ENCODE peak calls at places on chromosomes 5 and 9, in ten cellular contexts. One of them, this sample, is unnamed.

GRCh38 chr9:81549500-81550206 is 139.7 kb downstream of the TLE1 start:
- DNase-seq in HL-60: no peak
- DNase-seq in coronary artery: no peak
- DNase-seq in brain microvascular endothelial cell: no peak
- DNase-seq in keratinocyte: no peak
- DNase-seq in HCT116: no peak
- DNase-seq in MM.1S: no peak
- DNase-seq in epithelial cell of proximal tubule: no peak
- DNase-seq in colonic mucosa: peak; percentile 45
- DNase-seq in heart left ventricle: no peak
- DNase-seq in this sample: no peak

GRCh38 chr9:92962846-92963245 is 15.5 kb downstream of the FGD3 start:
- DNase-seq in HL-60: no peak
- DNase-seq in coronary artery: no peak
- DNase-seq in brain microvascular endothelial cell: no peak
- DNase-seq in keratinocyte: no peak
- DNase-seq in HCT116: no peak
- DNase-seq in MM.1S: no peak
- DNase-seq in epithelial cell of proximal tubule: no peak
- DNase-seq in colonic mucosa: no peak
- DNase-seq in heart left ventricle: no peak
- DNase-seq in this sample: no peak

GRCh38 chr5:116476903-116477537 is 97.6 kb downstream of the SEMA6A start:
- DNase-seq in HL-60: no peak
- DNase-seq in coronary artery: no peak
- DNase-seq in brain microvascular endothelial cell: no peak
- DNase-seq in keratinocyte: no peak
- DNase-seq in HCT116: no peak
- DNase-seq in MM.1S: no peak
- DNase-seq in epithelial cell of proximal tubule: no peak
- DNase-seq in colonic mucosa: no peak
- DNase-seq in heart left ventricle: no peak
- DNase-seq in this sample: no peak

GRCh38 chr9:77954619-77955018 is 77.0 kb downstream of the GNAQ start:
- DNase-seq in HL-60: no peak
- DNase-seq in coronary artery: no peak
- DNase-seq in brain microvascular endothelial cell: no peak
- DNase-seq in keratinocyte: no peak
- DNase-seq in HCT116: no peak
- DNase-seq in MM.1S: no peak
- DNase-seq in epithelial cell of proximal tubule: no peak
- DNase-seq in colonic mucosa: no peak
- DNase-seq in heart left ventricle: no peak
- DNase-seq in this sample: no peak

GRCh38 chr9:119368681-119369581 is at the start of gene BRINP1:
- DNase-seq in HL-60: no peak
- DNase-seq in coronary artery: no peak
- DNase-seq in brain microvascular endothelial cell: peak; percentile 1
- DNase-seq in keratinocyte: no peak
- DNase-seq in HCT116: no peak
- DNase-seq in MM.1S: no peak
- DNase-seq in epithelial cell of proximal tubule: no peak
- DNase-seq in colonic mucosa: peak; percentile 18
- DNase-seq in heart left ventricle: peak; percentile 25
- DNase-seq in this sample: no peak

GRCh38 chr5:39137391-39138181 is 63.4 kb upstream of the RICTOR start:
- DNase-seq in HL-60: no peak
- DNase-seq in coronary artery: no peak
- DNase-seq in brain microvascular endothelial cell: no peak
- DNase-seq in keratinocyte: no peak
- DNase-seq in HCT116: peak; percentile 13
- DNase-seq in MM.1S: no peak
- DNase-seq in epithelial cell of proximal tubule: no peak
- DNase-seq in colonic mucosa: no peak
- DNase-seq in heart left ventricle: no peak
- DNase-seq in this sample: no peak

GRCh38 chr5:178241688-178242231 is 9.2 kb upstream of the PHYKPL start:
- DNase-seq in HL-60: no peak
- DNase-seq in coronary artery: no peak
- DNase-seq in brain microvascular endothelial cell: no peak
- DNase-seq in keratinocyte: no peak
- DNase-seq in HCT116: no peak
- DNase-seq in MM.1S: no peak
- DNase-seq in epithelial cell of proximal tubule: no peak
- DNase-seq in colonic mucosa: no peak
- DNase-seq in heart left ventricle: no peak
- DNase-seq in this sample: no peak

GRCh38 chr9:136625101-136626065 is 37.3 kb upstream of the EGFL7 start:
- DNase-seq in HL-60: peak; percentile 77
- DNase-seq in coronary artery: peak; percentile 90
- DNase-seq in brain microvascular endothelial cell: peak; percentile 36
- DNase-seq in keratinocyte: no peak
- DNase-seq in HCT116: no peak
- DNase-seq in MM.1S: no peak
- DNase-seq in epithelial cell of proximal tubule: no peak
- DNase-seq in colonic mucosa: peak; percentile 95
- DNase-seq in heart left ventricle: peak; percentile 90
- DNase-seq in this sample: no peak

GRCh38 chr5:181039961-181040915 is at the start of gene BTNL9:
- DNase-seq in HL-60: no peak
- DNase-seq in coronary artery: no peak
- DNase-seq in brain microvascular endothelial cell: no peak
- DNase-seq in keratinocyte: no peak
- DNase-seq in HCT116: no peak
- DNase-seq in MM.1S: no peak
- DNase-seq in epithelial cell of proximal tubule: no peak
- DNase-seq in colonic mucosa: no peak
- DNase-seq in heart left ventricle: no peak
- DNase-seq in this sample: no peak

GRCh38 chr9:114080773-114081440 is 2.8 kb upstream of the AMBP start:
- DNase-seq in HL-60: no peak
- DNase-seq in coronary artery: no peak
- DNase-seq in brain microvascular endothelial cell: no peak
- DNase-seq in keratinocyte: no peak
- DNase-seq in HCT116: no peak
- DNase-seq in MM.1S: no peak
- DNase-seq in epithelial cell of proximal tubule: peak; percentile 78
- DNase-seq in colonic mucosa: peak; percentile 84
- DNase-seq in heart left ventricle: no peak
- DNase-seq in this sample: no peak

GRCh38 chr9:133892193-133892920 is 99.8 kb downstream of the VAV2 start:
- DNase-seq in HL-60: no peak
- DNase-seq in coronary artery: no peak
- DNase-seq in brain microvascular endothelial cell: no peak
- DNase-seq in keratinocyte: no peak
- DNase-seq in HCT116: no peak
- DNase-seq in MM.1S: no peak
- DNase-seq in epithelial cell of proximal tubule: no peak
- DNase-seq in colonic mucosa: peak; percentile 52
- DNase-seq in heart left ventricle: no peak
- DNase-seq in this sample: no peak

GRCh38 chr5:130520211-130520610 is 615.9 kb downstream of the CHSY3 start:
- DNase-seq in HL-60: no peak
- DNase-seq in coronary artery: no peak
- DNase-seq in brain microvascular endothelial cell: peak; percentile 29
- DNase-seq in keratinocyte: no peak
- DNase-seq in HCT116: no peak
- DNase-seq in MM.1S: no peak
- DNase-seq in epithelial cell of proximal tubule: no peak
- DNase-seq in colonic mucosa: no peak
- DNase-seq in heart left ventricle: no peak
- DNase-seq in this sample: no peak

GRCh38 chr9:12797037-12797436 is 22.2 kb downstream of the LURAP1L start:
- DNase-seq in HL-60: no peak
- DNase-seq in coronary artery: no peak
- DNase-seq in brain microvascular endothelial cell: no peak
- DNase-seq in keratinocyte: no peak
- DNase-seq in HCT116: no peak
- DNase-seq in MM.1S: no peak
- DNase-seq in epithelial cell of proximal tubule: no peak
- DNase-seq in colonic mucosa: no peak
- DNase-seq in heart left ventricle: no peak
- DNase-seq in this sample: no peak

GRCh38 chr5:64742411-64742810 is 26.1 kb downstream of the SREK1IP1 start:
- DNase-seq in HL-60: no peak
- DNase-seq in coronary artery: no peak
- DNase-seq in brain microvascular endothelial cell: no peak
- DNase-seq in keratinocyte: no peak
- DNase-seq in HCT116: no peak
- DNase-seq in MM.1S: no peak
- DNase-seq in epithelial cell of proximal tubule: no peak
- DNase-seq in colonic mucosa: no peak
- DNase-seq in heart left ventricle: no peak
- DNase-seq in this sample: no peak

GRCh38 chr9:130894546-130894945 is 2.1 kb downstream of the QRFP start:
- DNase-seq in HL-60: no peak
- DNase-seq in coronary artery: no peak
- DNase-seq in brain microvascular endothelial cell: no peak
- DNase-seq in keratinocyte: no peak
- DNase-seq in HCT116: no peak
- DNase-seq in MM.1S: no peak
- DNase-seq in epithelial cell of proximal tubule: no peak
- DNase-seq in colonic mucosa: no peak
- DNase-seq in heart left ventricle: no peak
- DNase-seq in this sample: no peak

GRCh38 chr9:91421022-91421765 is 2.4 kb downstream of the NFIL3 start:
- DNase-seq in HL-60: no peak
- DNase-seq in coronary artery: no peak
- DNase-seq in brain microvascular endothelial cell: peak; percentile 10
- DNase-seq in keratinocyte: no peak
- DNase-seq in HCT116: no peak
- DNase-seq in MM.1S: peak; percentile 43
- DNase-seq in epithelial cell of proximal tubule: no peak
- DNase-seq in colonic mucosa: peak; percentile 43
- DNase-seq in heart left ventricle: peak; percentile 46
- DNase-seq in this sample: no peak

GRCh38 chr5:173329370-173330150 is 1.3 kb upstream of the STC2 start:
- DNase-seq in HL-60: no peak
- DNase-seq in coronary artery: no peak
- DNase-seq in brain microvascular endothelial cell: no peak
- DNase-seq in keratinocyte: no peak
- DNase-seq in HCT116: peak; percentile 50
- DNase-seq in MM.1S: no peak
- DNase-seq in epithelial cell of proximal tubule: no peak
- DNase-seq in colonic mucosa: no peak
- DNase-seq in heart left ventricle: no peak
- DNase-seq in this sample: no peak
- TF ChIP-seq CTCF in HL-60: no peak
- TF ChIP-seq CTCF in coronary artery: no peak
- TF ChIP-seq CTCF in brain microvascular endothelial cell: no peak
- TF ChIP-seq CTCF in keratinocyte: no peak
- TF ChIP-seq CTCF in HCT116: no peak
- TF ChIP-seq CTCF in MM.1S: no peak
- TF ChIP-seq CTCF in epithelial cell of proximal tubule: no peak
- TF ChIP-seq CTCF in colonic mucosa: no peak
- TF ChIP-seq CTCF in heart left ventricle: no peak
- TF ChIP-seq CTCF in this sample: no peak

DNA sequence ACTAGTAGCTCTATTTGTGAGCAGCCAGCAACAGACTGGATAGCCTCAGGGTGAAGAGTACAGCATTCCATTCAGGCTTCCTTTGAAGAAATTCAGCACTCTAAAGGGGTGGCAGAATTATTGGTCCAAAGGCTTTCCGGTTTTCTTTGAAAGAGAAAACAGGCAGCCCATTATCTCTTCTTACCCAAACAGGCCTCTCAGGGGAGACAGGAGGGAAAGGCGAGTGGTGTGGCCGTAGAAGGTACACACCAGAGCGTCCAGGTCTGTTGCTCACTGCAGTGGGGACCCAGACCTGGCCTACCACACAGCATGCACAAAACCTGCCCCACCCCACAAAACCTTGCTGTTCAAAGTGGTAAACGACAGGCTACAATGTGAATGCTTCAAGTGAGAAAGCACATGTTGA is 83.3 kb downstream of the ZNF608 start:
- DNase-seq in HL-60: no peak
- DNase-seq in coronary artery: no peak
- DNase-seq in brain microvascular endothelial cell: no peak
- DNase-seq in keratinocyte: no peak
- DNase-seq in HCT116: no peak
- DNase-seq in MM.1S: no peak
- DNase-seq in epithelial cell of proximal tubule: no peak
- DNase-seq in colonic mucosa: no peak
- DNase-seq in heart left ventricle: no peak
- DNase-seq in this sample: no peak
- H3K4me3 ChIP-seq in HL-60: no peak overlapping the region
- H3K4me3 ChIP-seq in coronary artery: no peak overlapping the region
- H3K4me3 ChIP-seq in brain microvascular endothelial cell: no peak overlapping the region
- H3K4me3 ChIP-seq in keratinocyte: no peak overlapping the region
- H3K4me3 ChIP-seq in HCT116: no peak overlapping the region
- H3K4me3 ChIP-seq in MM.1S: no peak overlapping the region
- H3K4me3 ChIP-seq in epithelial cell of proximal tubule: no peak overlapping the region
- H3K4me3 ChIP-seq in colonic mucosa: no peak overlapping the region
- H3K4me3 ChIP-seq in heart left ventricle: no peak overlapping the region
- H3K4me3 ChIP-seq in this sample: no peak overlapping the region

DNA sequence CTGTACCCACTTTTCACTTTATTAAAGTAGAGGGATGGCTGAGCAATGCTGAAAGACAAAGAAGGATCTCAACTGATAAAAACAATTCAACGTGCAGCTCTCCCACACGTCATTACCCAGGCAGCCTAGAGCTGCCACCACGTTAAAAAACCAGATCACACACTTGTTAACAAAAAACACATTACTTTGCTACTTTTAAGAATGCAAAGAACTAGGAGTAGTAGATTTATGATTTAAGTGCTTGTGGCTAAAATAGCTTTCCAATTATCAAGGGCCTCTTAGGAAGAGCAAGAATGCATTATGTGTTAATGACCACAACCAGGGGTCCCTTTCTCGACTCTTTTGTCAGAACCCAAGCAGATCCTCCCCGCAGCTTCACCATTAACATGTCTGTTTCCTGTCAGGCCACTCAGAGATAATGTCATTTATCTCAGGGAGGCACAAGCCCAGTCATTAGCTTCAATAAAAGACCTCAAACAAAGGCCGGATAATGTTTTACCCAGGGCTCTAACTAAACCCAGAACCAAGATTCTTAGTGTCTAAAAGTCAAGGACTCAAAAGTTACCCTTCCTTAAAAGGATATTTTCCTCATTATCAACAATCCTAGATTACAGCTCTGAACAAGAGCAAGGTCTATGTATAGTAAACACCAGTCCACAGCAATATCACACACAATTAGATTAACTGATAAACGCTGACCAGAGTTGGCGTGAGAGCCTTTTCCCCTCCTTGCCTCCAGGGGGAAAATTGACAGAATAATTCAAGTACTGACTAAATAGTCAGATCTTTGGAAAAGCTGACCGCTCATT is 7.5 kb downstream of the ZNF608 start:
- DNase-seq in HL-60: no peak
- DNase-seq in coronary artery: no peak
- DNase-seq in brain microvascular endothelial cell: no peak
- DNase-seq in keratinocyte: no peak
- DNase-seq in HCT116: no peak
- DNase-seq in MM.1S: no peak
- DNase-seq in epithelial cell of proximal tubule: no peak
- DNase-seq in colonic mucosa: no peak
- DNase-seq in heart left ventricle: no peak
- DNase-seq in this sample: no peak
- TF ChIP-seq CTCF in HL-60: no peak
- TF ChIP-seq CTCF in coronary artery: no peak
- TF ChIP-seq CTCF in brain microvascular endothelial cell: peak; percentile 39
- TF ChIP-seq CTCF in keratinocyte: no peak
- TF ChIP-seq CTCF in HCT116: no peak
- TF ChIP-seq CTCF in MM.1S: no peak
- TF ChIP-seq CTCF in epithelial cell of proximal tubule: peak; percentile 44
- TF ChIP-seq CTCF in colonic mucosa: no peak
- TF ChIP-seq CTCF in heart left ventricle: no peak
- TF ChIP-seq CTCF in this sample: peak; percentile 27

GRCh38 chr9:106799146-106799545 is 63.8 kb upstream of the ZNF462 start:
- DNase-seq in HL-60: no peak
- DNase-seq in coronary artery: no peak
- DNase-seq in brain microvascular endothelial cell: peak; percentile 82
- DNase-seq in keratinocyte: no peak
- DNase-seq in HCT116: no peak
- DNase-seq in MM.1S: no peak
- DNase-seq in epithelial cell of proximal tubule: peak; percentile 93
- DNase-seq in colonic mucosa: no peak
- DNase-seq in heart left ventricle: no peak
- DNase-seq in this sample: no peak
- H3K4me3 ChIP-seq in HL-60: no peak overlapping the region
- H3K4me3 ChIP-seq in coronary artery: peak overlapping the region; percentile 25
- H3K4me3 ChIP-seq in brain microvascular endothelial cell: no peak overlapping the region
- H3K4me3 ChIP-seq in keratinocyte: no peak overlapping the region
- H3K4me3 ChIP-seq in HCT116: no peak overlapping the region
- H3K4me3 ChIP-seq in MM.1S: no peak overlapping the region
- H3K4me3 ChIP-seq in epithelial cell of proximal tubule: no peak overlapping the region
- H3K4me3 ChIP-seq in colonic mucosa: no peak overlapping the region
- H3K4me3 ChIP-seq in heart left ventricle: no peak overlapping the region
- H3K4me3 ChIP-seq in this sample: no peak overlapping the region

This sample was measured in GM12864.